ENCODE peak calls at places on chromosomes 6 and 20, in four cellular contexts. O is brain microvascular endothelial cell, C is MM.1S, Z is cardiac fibroblast. G is an unnamed sample.

GRCh38 chr20:10591956-10592521 is 81.8 kb downstream of the JAG1 start:
- DNase-seq in O (no peak), C (no peak), Z (no peak), G (no peak)

GRCh38 chr20:330233-331149 is 5.1 kb downstream of the SOX12 start:
- DNase-seq in O (peak), C (peak), Z (peak), G (no peak)

GRCh38 chr20:49112596-49113274 is 66.6 kb downstream of the CSE1L start:
- DNase-seq in O (peak), C (no peak), Z (no peak), G (no peak)

GRCh38 chr20:52888096-52888495 is 84.1 kb upstream of the TSHZ2 start:
- DNase-seq in O (no peak), C (no peak), Z (no peak), G (no peak)

GRCh38 chr6:52664185-52664990 is 6.5 kb upstream of the TMEM14A start:
- DNase-seq in O (peak), C (peak), Z (peak), G (peak)

GRCh38 chr20:38426006-38426405 is 9.1 kb downstream of the SNHG17 start:
- DNase-seq in O (peak), C (no peak), Z (peak), G (no peak)

GRCh38 chr6:43926644-43927524 is 156.9 kb downstream of the VEGFA start:
- DNase-seq in O (peak), C (no peak), Z (peak), G (peak)

GRCh38 chr6:122276637-122277036 is 122.8 kb upstream of the HSF2 start:
- DNase-seq in O (no peak), C (no peak), Z (no peak), G (no peak)

GRCh38 chr6:42138630-42139619 is 3.5 kb downstream of the C6orf132 start:
- DNase-seq in O (no peak), C (no peak), Z (no peak), G (peak)

GRCh38 chr6:7846971-7847818 is 63.4 kb downstream of the TXNDC5 start:
- DNase-seq in O (peak), C (no peak), Z (peak), G (peak)

GRCh38 chr20:44720994-44721784 is 6.0 kb downstream of the CCN5 start:
- DNase-seq in O (peak), C (no peak), Z (peak), G (no peak)

GRCh38 chr6:141203902-141204575 is 928.7 kb upstream of the GJE1 start:
- DNase-seq in O (peak), C (no peak), Z (peak), G (peak)

GRCh38 chr6:52574709-52575489 is 2.0 kb downstream of the TRAM2 start:
- DNase-seq in O (peak), C (peak), Z (peak), G (no peak)

GRCh38 chr20:10109621-10110020 is 74.8 kb downstream of the ANKEF1 start:
- DNase-seq in O (no peak), C (no peak), Z (peak), G (no peak)

GRCh38 chr6:10205892-10206291 is 209.0 kb downstream of the TFAP2A start:
- DNase-seq in O (no peak), C (no peak), Z (no peak), G (no peak)

GRCh38 chr6:90411292-90411781 is 114.7 kb upstream of the BACH2 start:
- DNase-seq in O (no peak), C (peak), Z (no peak), G (no peak)

GRCh38 chr20:53428997-53429396 is 164.6 kb downstream of the ZNF217 start:
- DNase-seq in O (no peak), C (no peak), Z (no peak), G (no peak)

GRCh38 chr6:82840571-82840970 is 225.1 kb downstream of the UBE3D start:
- DNase-seq in O (no peak), C (no peak), Z (no peak), G (no peak)

GRCh38 chr6:168206681-168207274 is 112.8 kb downstream of the DACT2 start:
- DNase-seq in O (no peak), C (no peak), Z (no peak), G (peak)

GRCh38 chr6:137025786-137026730 is 18.7 kb downstream of the IL20RA start:
- DNase-seq in O (no peak), C (no peak), Z (no peak), G (no peak)
- H3K4me3 ChIP-seq in O (no peak), C (no peak), Z (no peak), G (no peak)

GRCh38 chr6:40755046-40755681 is 168.0 kb upstream of the LRFN2 start:
- DNase-seq in O (peak), C (no peak), Z (peak), G (no peak)
- TF ChIP-seq CTCF in O (peak), C (no peak), Z (no peak), G (no peak)

GRCh38 chr6:137517404-137517803 is 23.2 kb upstream of the OLIG3 start:
- DNase-seq in O (no peak), C (no peak), Z (no peak), G (no peak)
- H3K4me3 ChIP-seq in O (no peak), C (no peak), Z (no peak), G (no peak)

GRCh38 chr6:149922642-149923326 is at the start of gene RAET1G:
- DNase-seq in O (peak), C (peak), Z (peak), G (peak)
- TF ChIP-seq CTCF in O (no peak), C (no peak), Z (no peak), G (no peak)

DNA sequence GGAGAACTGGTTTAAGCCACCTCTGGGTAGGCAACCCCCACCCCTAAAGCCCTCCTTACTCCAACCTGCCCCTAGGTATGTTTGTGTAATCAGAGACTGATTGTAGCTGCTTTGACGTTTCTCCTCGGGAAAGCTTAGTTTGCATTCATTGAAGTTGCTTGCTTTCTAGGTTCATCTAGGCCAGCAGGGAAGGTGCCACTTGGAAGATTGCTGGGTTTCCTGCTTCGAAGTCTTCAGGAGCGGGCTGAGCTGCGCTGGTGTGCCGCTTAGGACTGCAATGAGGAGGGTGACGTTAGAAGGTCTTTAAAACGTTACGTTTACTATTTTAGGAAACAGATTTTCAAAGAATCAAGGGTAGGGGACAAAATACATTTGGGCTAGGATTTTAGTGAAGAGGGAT is 92.8 kb upstream of the PRDM1 start:
- DNase-seq in O (no peak), C (peak), Z (no peak), G (no peak)
- H3K4me3 ChIP-seq in O (peak), C (peak), Z (no peak), G (no peak)